ENCODE peak calls at places on chromosomes 2 and 18, in five cellular contexts. M is HFFc6; L is NCI-H1694 treated with DMSO at 0.1 percent for 48 hours; K is NCI-H1417 treated with DMSO at 0.1 percent for 48 hours; A is CD4-positive, CD25-positive, alpha-beta regulatory T cell. D is an unnamed sample.

GRCh38 chr2:69621440-69621839 is 22.1 kb downstream of the AAK1 start:
- DNase-seq in K (no peak), A (no peak), M (no peak), L (no peak), D (no peak)

GRCh38 chr2:157312866-157313486 is 12.6 kb downstream of the ERMN start:
- DNase-seq in L (peak), K (no peak), A (no peak), M (no peak), D (no peak)

GRCh38 chr2:69073928-69074575 is 61.1 kb downstream of the ANTXR1 start:
- DNase-seq in M (peak), K (no peak), A (no peak), L (no peak), D (no peak)

GRCh38 chr18:44895176-44895798 is 214.6 kb downstream of the SETBP1 start:
- DNase-seq in L (peak), K (no peak), A (peak), M (peak), D (peak)

GRCh38 chr2:37794717-37795116 is 123.3 kb upstream of the CDC42EP3 start:
- DNase-seq in L (no peak), M (no peak), A (no peak), K (no peak), D (no peak)

GRCh38 chr2:214244847-214245246 is 166.0 kb upstream of the VWC2L start:
- DNase-seq in A (no peak), M (peak), K (no peak), L (no peak), D (no peak)

GRCh38 chr18:55781481-55781957 is 193.5 kb upstream of the TCF4 start:
- DNase-seq in K (peak), M (peak), A (no peak), L (peak), D (peak)

GRCh38 chr2:9846554-9846953 is 3.3 kb downstream of the TAF1B start:
- DNase-seq in L (no peak), M (peak), K (no peak), A (no peak), D (no peak)

GRCh38 chr18:31204833-31205232 is 42.2 kb upstream of the DSC1 start:
- DNase-seq in A (no peak), L (no peak), K (no peak), M (no peak), D (no peak)

GRCh38 chr2:220051716-220052115 is 424.3 kb downstream of the SLC4A3 start:
- DNase-seq in K (no peak), M (no peak), L (no peak), A (no peak), D (no peak)

GRCh38 chr2:26292646-26293045 is 47.9 kb downstream of the HADHB start:
- DNase-seq in A (no peak), M (no peak), L (no peak), K (no peak), D (no peak)

GRCh38 chr18:22324191-22325131 is 93.3 kb downstream of the CTAGE1 start:
- DNase-seq in K (no peak), A (no peak), M (no peak), L (no peak), D (peak)

GRCh38 chr18:10010611-10011015 is 96.8 kb downstream of the VAPA start:
- DNase-seq in M (peak), A (no peak), L (no peak), K (no peak), D (no peak)

GRCh38 chr18:30682667-30683066 is 359.9 kb downstream of the DSC3 start:
- DNase-seq in A (no peak), M (no peak), K (no peak), L (no peak), D (no peak)

GRCh38 chr18:76476665-76477561 is 18.1 kb downstream of the ZNF516 start:
- DNase-seq in A (no peak), M (peak), L (no peak), K (no peak), D (no peak)

GRCh38 chr18:64981915-64982314 is 768.9 kb upstream of the CDH7 start:
- DNase-seq in A (no peak), K (no peak), M (no peak), L (no peak), D (peak)

GRCh38 chr2:65396348-65397026 is 35.9 kb downstream of the SPRED2 start:
- DNase-seq in M (no peak), A (no peak), L (no peak), K (no peak), D (no peak)

GRCh38 chr2:3288455-3289163 is 89.0 kb downstream of the EIPR1 start:
- DNase-seq in L (no peak), M (no peak), A (no peak), K (peak), D (peak)

D was measured in NCI-H524.